ENCODE peak calls at places on chromosomes 16 and 17, in four cellular contexts. G is HAP-1, M is uterus, E is psoas muscle. Z is an unnamed sample.

GRCh38 chr17:19014628-19015215 is 10.2 kb upstream of the FAM83G start:
- DNase-seq in E (peak; percentile 6), M (no peak), G (no peak), Z (no peak)

GRCh38 chr17:81483085-81483861 is 29.3 kb downstream of the ACTG1 start:
- DNase-seq in M (no peak), G (no peak), E (peak; percentile 62), Z (no peak)

GRCh38 chr17:921161-921560 is 58.4 kb downstream of the NXN start:
- DNase-seq in G (no peak), M (peak; percentile 71), E (no peak), Z (no peak)

GRCh38 chr16:58020628-58021521 is 4.7 kb upstream of the MMP15 start:
- DNase-seq in G (peak; percentile 71), M (peak; percentile 66), E (peak; percentile 54), Z (no peak)

GRCh38 chr17:39808409-39808997 is 55.6 kb downstream of the IKZF3 start:
- DNase-seq in G (no peak), M (no peak), E (no peak), Z (no peak)

GRCh38 chr17:60160829-60161501 is 11.2 kb downstream of the CA4 start:
- DNase-seq in M (no peak), E (no peak), G (no peak), Z (no peak)

GRCh38 chr17:81868674-81869220 is 2.4 kb downstream of the ARHGDIA start:
- DNase-seq in G (peak; percentile 72), E (peak; percentile 69), M (peak; percentile 83), Z (peak; percentile 96)

GRCh38 chr17:4476017-4476416 is 22.7 kb upstream of the SPNS2 start:
- DNase-seq in E (no peak), M (no peak), G (no peak), Z (no peak)

GRCh38 chr16:88062341-88062861 is 111.2 kb downstream of the BANP start:
- DNase-seq in M (peak; percentile 45), E (peak; percentile 68), G (no peak), Z (peak; percentile 81)

GRCh38 chr17:74453665-74454196 is 12.7 kb upstream of the CD300A start:
- DNase-seq in G (no peak), M (no peak), E (no peak), Z (no peak)

GRCh38 chr17:44581868-44582267 is 24.6 kb downstream of the FZD2 start:
- DNase-seq in E (no peak), M (no peak), G (peak; percentile 44), Z (no peak)

GRCh38 chr16:84156342-84156784 is 11.3 kb downstream of the DNAAF1 start:
- DNase-seq in G (no peak), M (no peak), E (no peak), Z (no peak)

GRCh38 chr17:12667299-12667958 is 1.7 kb downstream of the MYOCD start:
- DNase-seq in M (peak; percentile 65), E (no peak), G (peak; percentile 26), Z (peak; percentile 69)

GRCh38 chr16:4183258-4184037 is 58.4 kb downstream of the SRL start:
- DNase-seq in E (peak; percentile 94), G (peak; percentile 94), M (peak; percentile 87), Z (peak; percentile 95)

GRCh38 chr17:44820631-44821196 is 9.4 kb downstream of the GJC1 start:
- DNase-seq in E (no peak), M (peak; percentile 44), G (peak; percentile 52), Z (peak; percentile 79)

GRCh38 chr17:81553616-81554181 is 1.5 kb upstream of the FAAP100 start:
- DNase-seq in G (no peak), M (peak; percentile 67), E (no peak), Z (peak; percentile 69)

GRCh38 chr16:84459517-84459894 is 45.0 kb downstream of the MEAK7 start:
- DNase-seq in E (no peak), M (no peak), G (no peak), Z (no peak)

GRCh38 chr17:82687871-82688270 is 10.6 kb downstream of the RAB40B start:
- DNase-seq in G (no peak), E (peak; percentile 0), M (no peak), Z (no peak)

GRCh38 chr17:38815576-38816193 is 9.4 kb downstream of the CWC25 start:
- DNase-seq in G (no peak), M (no peak), E (no peak), Z (no peak)

GRCh38 chr17:29620271-29620670 is 2.4 kb downstream of the CORO6 start:
- DNase-seq in G (no peak), M (no peak), E (peak; percentile 62), Z (no peak)

GRCh38 chr16:35452471-35452870 is 1993.1 kb downstream of the TP53TG3F start:
- DNase-seq in M (no peak), G (no peak), E (no peak), Z (no peak)

GRCh38 chr16:35450648-35451047 is 1991.2 kb downstream of the TP53TG3F start:
- DNase-seq in M (no peak), E (no peak), G (no peak), Z (no peak)

GRCh38 chr16:35449663-35450062 is 1990.3 kb downstream of the TP53TG3F start:
- DNase-seq in G (no peak), E (no peak), M (no peak), Z (no peak)

DNA sequence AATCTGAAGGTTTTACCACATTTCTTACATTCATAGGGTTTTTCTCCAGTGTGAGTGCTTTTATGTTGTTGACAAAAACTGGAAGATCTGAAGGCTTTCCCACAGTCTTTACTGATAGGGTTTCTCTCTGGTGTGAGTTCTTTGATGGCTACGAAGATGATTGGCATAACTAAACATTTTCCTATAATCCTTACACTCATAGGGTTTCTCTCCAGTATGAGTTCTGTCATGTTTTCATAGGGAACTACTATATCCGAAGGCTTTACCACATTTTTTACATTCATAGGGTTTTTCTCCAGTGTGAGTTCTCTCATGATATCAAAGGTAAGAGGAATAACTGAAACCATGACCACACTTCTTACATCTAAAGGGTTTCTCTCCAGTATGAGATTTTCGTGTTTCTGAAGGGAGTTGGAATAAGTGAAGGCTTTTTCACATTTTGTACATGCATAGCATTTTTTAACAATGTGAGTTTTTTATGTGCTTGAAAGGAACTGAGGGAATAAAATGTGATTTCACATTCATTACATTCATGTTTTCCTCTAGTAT is 1987.7 kb downstream of the TP53TG3F start:
- DNase-seq in E (no peak), M (no peak), G (no peak), Z (no peak)
- H3K9me3 ChIP-seq in E (peaks cover 23% of the 10 kb centered on the region), M (no peaks in the 10 kb centered on the region), G (peaks cover 2% of the 10 kb centered on the region), Z (peaks cover 5% of the 10 kb centered on the region)

GRCh38 chr17:42677012-42677857 is 441 bp upstream of the PLEKHH3 start:
- DNase-seq in E (peak; percentile 100), M (peak; percentile 100), G (peak; percentile 100), Z (peak; percentile 98)
- H3K27me3 ChIP-seq in E (no peaks in the 10 kb centered on the region), M (no peaks in the 10 kb centered on the region), G (no peaks in the 10 kb centered on the region), Z (no peaks in the 10 kb centered on the region)

DNA sequence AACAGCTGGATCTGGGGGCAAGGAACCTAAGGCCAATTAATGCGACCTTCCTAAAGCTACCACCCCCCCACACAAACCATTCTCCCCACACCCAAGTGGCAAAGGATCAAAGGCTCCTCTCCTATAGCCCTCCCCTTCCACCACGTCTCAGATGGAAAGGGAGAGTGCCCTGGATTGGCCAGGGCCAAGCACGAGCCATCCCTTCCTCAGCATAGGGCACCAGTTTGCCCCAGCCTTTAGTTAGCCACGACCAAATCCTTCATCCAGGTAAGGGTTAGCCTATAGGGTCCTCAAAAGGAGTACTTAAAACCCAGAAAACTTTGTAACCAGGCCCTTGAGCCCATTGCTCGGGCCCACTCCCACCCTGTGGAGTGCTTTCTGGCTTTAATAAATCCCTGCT is 62.4 kb downstream of the TNFRSF13B start:
- DNase-seq in E (no peak), M (no peak), G (no peak), Z (no peak)
- H3K4me1 ChIP-seq in E (no peaks in the 10 kb centered on the region), M (no peaks in the 10 kb centered on the region), G (no peaks in the 10 kb centered on the region), Z (peaks cover 37% of the 10 kb centered on the region)

GRCh38 chr17:61702450-61702849 is 111.4 kb upstream of the NACA2 start:
- DNase-seq in M (no peak), E (no peak), G (no peak), Z (no peak)
- H3K9me3 ChIP-seq in M (no peaks in the 10 kb centered on the region), E (peaks cover 41% of the 10 kb centered on the region), G (peaks cover 6% of the 10 kb centered on the region), Z (peaks cover 12% of the 10 kb centered on the region)

GRCh38 chr17:45967378-45967777 is 31.7 kb upstream of the STH start:
- DNase-seq in E (no peak), M (no peak), G (no peak), Z (no peak)
- H3K27me3 ChIP-seq in E (no peaks in the 10 kb centered on the region), M (no peaks in the 10 kb centered on the region), G (peaks cover 4% of the 10 kb centered on the region), Z (peaks cover 35% of the 10 kb centered on the region)

GRCh38 chr16:27198451-27199234 is 4.7 kb upstream of the KDM8 start:
- DNase-seq in E (no peak), M (no peak), G (no peak), Z (no peak)
- H3K4me1 ChIP-seq in E (peaks cover 6% of the 10 kb centered on the region), M (no peaks in the 10 kb centered on the region), G (peaks cover 4% of the 10 kb centered on the region), Z (peaks cover 5% of the 10 kb centered on the region)

DNA sequence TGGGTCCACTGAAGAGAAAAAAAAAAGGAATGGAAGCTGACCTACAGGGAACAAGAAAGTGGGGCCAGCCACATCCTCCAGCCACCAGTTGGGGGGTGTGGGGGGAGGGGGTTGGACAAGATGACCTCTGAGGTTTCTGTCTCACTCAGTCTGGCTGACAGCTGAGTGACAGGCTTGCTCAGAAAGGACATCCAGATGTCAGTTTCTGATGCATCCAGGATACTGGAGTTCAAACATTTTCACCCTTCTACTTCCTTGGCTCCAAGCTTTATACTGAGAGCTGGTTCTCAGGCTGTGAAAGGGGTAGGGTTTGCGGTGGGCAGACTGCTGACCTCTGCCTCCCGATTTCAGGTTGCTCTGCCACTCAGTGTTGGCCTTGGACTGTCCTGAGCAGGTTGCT is 2178.3 kb downstream of the TP53TG3F start:
- DNase-seq in G (no peak), M (no peak), E (no peak), Z (no peak)
- H3K9me3 ChIP-seq in G (peaks cover 2% of the 10 kb centered on the region), M (no peaks in the 10 kb centered on the region), E (no peaks in the 10 kb centered on the region), Z (no peaks in the 10 kb centered on the region)

GRCh38 chr16:55326261-55326802 is 2.3 kb downstream of the IRX6 start:
- DNase-seq in E (no peak), G (no peak), M (no peak), Z (no peak)

GRCh38 chr16:55323637-55324490 is at the start of gene IRX6:
- DNase-seq in G (peak; percentile 75), E (peak; percentile 78), M (no peak), Z (no peak)

GRCh38 chr16:55322327-55322726 is 1.7 kb upstream of the IRX6 start:
- DNase-seq in E (no peak), M (no peak), G (no peak), Z (no peak)

GRCh38 chr16:55324491-55325447 is 766 bp downstream of the IRX6 start:
- DNase-seq in E (no peak), M (no peak), G (peak; percentile 26), Z (no peak)

DNA sequence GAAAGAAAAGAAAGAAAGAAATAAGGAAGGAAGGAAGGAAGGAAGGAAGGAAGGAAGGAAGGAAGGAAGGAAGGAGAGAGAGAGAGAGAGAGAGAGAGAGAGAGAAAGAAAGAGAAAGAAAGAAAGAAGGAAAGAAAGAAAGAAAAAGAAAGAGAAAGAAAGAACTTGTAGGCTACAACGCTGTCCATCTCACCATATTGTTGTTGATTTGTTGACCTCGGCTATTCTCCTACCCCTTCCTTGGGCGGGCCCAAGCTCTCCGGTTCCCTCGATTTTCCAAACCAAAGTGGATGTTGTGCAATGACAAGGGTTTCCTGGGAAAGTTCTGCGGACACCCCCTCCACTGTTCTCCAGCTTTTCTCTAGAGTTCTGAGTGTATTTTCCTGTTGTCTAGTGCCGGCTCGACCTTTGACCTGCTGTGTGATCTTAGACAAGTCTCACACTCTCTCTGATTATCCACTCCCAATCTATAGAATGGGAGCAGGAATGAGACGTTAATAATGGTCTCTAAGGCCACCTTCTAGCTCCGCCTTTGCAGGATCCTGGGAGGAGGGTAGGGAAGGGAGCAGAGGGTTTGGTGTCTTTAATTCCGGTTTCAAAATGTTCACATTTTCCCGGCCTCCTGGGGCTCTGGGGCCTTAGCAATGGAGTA is 1.6 kb downstream of the IRX6 start:
- DNase-seq in E (no peak), G (no peak), M (no peak), Z (no peak)
- H3K27me3 ChIP-seq in E (peaks cover 1% of the 10 kb centered on the region), G (peaks cover 6% of the 10 kb centered on the region), M (peaks cover 4% of the 10 kb centered on the region), Z (peaks cover 26% of the 10 kb centered on the region)

GRCh38 chr16:1548234-1548633 is 14.8 kb downstream of the TMEM204 start:
- DNase-seq in M (no peak), G (no peak), E (no peak), Z (no peak)
- H3K4me1 ChIP-seq in M (peaks cover 21% of the 10 kb centered on the region), G (no peaks in the 10 kb centered on the region), E (peaks cover 41% of the 10 kb centered on the region), Z (no peaks in the 10 kb centered on the region)